ENCODE peak calls at places on chromosome 19, in five cellular contexts. Z, R, W, K and T are unnamed samples.

GRCh38 chr19:48318286-48318987 is 6.9 kb upstream of the EMP3 start:
- DNase-seq in R (no peak), K (no peak), Z (no peak), W (no peak), T (no peak)

GRCh38 chr19:42159942-42160341 is 27.7 kb upstream of the POU2F2 start:
- DNase-seq in Z (no peak), K (no peak), W (no peak), R (no peak), T (no peak)

GRCh38 chr19:1648156-1648925 is 4.1 kb downstream of the TCF3 start:
- DNase-seq in R (no peak), K (no peak), Z (no peak), W (no peak), T (no peak)

GRCh38 chr19:33503791-33504444 is 17.7 kb downstream of the PEPD start:
- DNase-seq in W (no peak), K (no peak), R (no peak), Z (no peak), T (no peak)

GRCh38 chr19:48271531-48272151 is 1.8 kb downstream of the ZNF114 start:
- DNase-seq in Z (peak), W (peak), K (peak), R (no peak), T (peak)

GRCh38 chr19:51181913-51182419 is 39.9 kb downstream of the SIGLEC7 start:
- DNase-seq in Z (no peak), R (no peak), W (no peak), K (no peak), T (peak)

GRCh38 chr19:55600336-55601028 is 394 bp downstream of the ZNF524 start:
- DNase-seq in W (peak), R (no peak), Z (no peak), K (peak), T (peak)

GRCh38 chr19:7748756-7749155 is 1.4 kb upstream of the CD209 start:
- DNase-seq in W (no peak), R (no peak), Z (no peak), K (no peak), T (peak)

GRCh38 chr19:29596080-29596479 is 10.0 kb upstream of the POP4 start:
- DNase-seq in K (no peak), R (no peak), Z (no peak), W (no peak), T (no peak)

GRCh38 chr19:49140951-49141350 is 14.2 kb downstream of the HRC start:
- DNase-seq in R (no peak), Z (no peak), W (no peak), K (no peak), T (no peak)

GRCh38 chr19:49932731-49933131 is 3.4 kb upstream of the NUP62 start:
- DNase-seq in K (no peak), W (no peak), Z (no peak), R (no peak), T (no peak)

GRCh38 chr19:19361075-19361594 is 40.5 kb downstream of the MAU2 start:
- DNase-seq in K (peak), W (peak), Z (peak), R (peak), T (peak)

GRCh38 chr19:41808663-41809566 is 12.5 kb downstream of the CEACAM3 start:
- DNase-seq in K (no peak), R (no peak), W (peak), Z (peak), T (no peak)

GRCh38 chr19:57559008-57559403 is 657 bp downstream of the ZNF550 start:
- DNase-seq in R (peak), Z (peak), W (no peak), K (peak), T (peak)

GRCh38 chr19:39845621-39846175 is 481 bp downstream of the FBL start:
- DNase-seq in R (no peak), K (peak), Z (no peak), W (no peak), T (no peak)

GRCh38 chr19:33293255-33294057 is 8.9 kb downstream of the CEBPA start:
- DNase-seq in W (peak), Z (no peak), R (no peak), K (no peak), T (peak)